ENCODE peak calls at places on chromosomes 13 and 19, in five cellular contexts. N is brain pericyte; W is CD8-positive, alpha-beta T cell; M is PC-9; I is nephron progenitor cell. C is an unnamed sample.
A peak's percentile ranks its signal among the peaks of the same experiment; 100 is the strongest.

GRCh38 chr19:42121666-42122069 is 10.6 kb downstream of the POU2F2 start:
- DNase-seq in N (no peak), W (peak; percentile 24), M (peak; percentile 34), I (no peak), C (no peak)

GRCh38 chr13:50942630-50943311 is 33.2 kb downstream of the RNASEH2B start:
- DNase-seq in N (no peak), W (no peak), M (no peak), I (no peak), C (no peak)

GRCh38 chr13:42545842-42546241 is 28.1 kb upstream of the TNFSF11 start:
- DNase-seq in N (no peak), W (no peak), M (no peak), I (no peak), C (no peak)

GRCh38 chr19:10612515-10613119 is 12.7 kb upstream of the SLC44A2 start:
- DNase-seq in N (no peak), W (no peak), M (peak; percentile 64), I (no peak), C (no peak)

GRCh38 chr19:46975918-46976782 is 43.5 kb upstream of the NPAS1 start:
- DNase-seq in N (no peak), W (no peak), M (peak; percentile 79), I (peak; percentile 44), C (no peak)

GRCh38 chr13:57224414-57224813 is 57.4 kb downstream of the PRR20E start:
- DNase-seq in N (no peak), W (no peak), M (no peak), I (no peak), C (no peak)

GRCh38 chr13:60043262-60043661 is 120.5 kb downstream of the DIAPH3 start:
- DNase-seq in N (no peak), W (no peak), M (no peak), I (no peak), C (no peak)

GRCh38 chr13:110305949-110306339 is 1.0 kb downstream of the COL4A1 start:
- DNase-seq in N (no peak), W (no peak), M (no peak), I (no peak), C (no peak)

GRCh38 chr13:106440846-106441245 is 94.6 kb downstream of the EFNB2 start:
- DNase-seq in N (no peak), W (no peak), M (no peak), I (no peak), C (no peak)

GRCh38 chr13:75693227-75693626 is 57.1 kb downstream of the LMO7 start:
- DNase-seq in N (no peak), W (no peak), M (no peak), I (no peak), C (no peak)

GRCh38 chr19:49557641-49558325 is 22.6 kb downstream of the NOSIP start:
- DNase-seq in N (no peak), W (no peak), M (no peak), I (no peak), C (no peak)

GRCh38 chr13:24161980-24162517 is 1.5 kb downstream of the SPATA13 start:
- DNase-seq in N (no peak), W (no peak), M (peak; percentile 44), I (no peak), C (no peak)

GRCh38 chr13:44300895-44301638 is 72.6 kb upstream of the SERP2 start:
- DNase-seq in N (no peak), W (no peak), M (peak; percentile 56), I (no peak), C (no peak)

GRCh38 chr13:39451860-39452301 is 151.1 kb downstream of the LHFPL6 start:
- DNase-seq in N (peak; percentile 81), W (no peak), M (no peak), I (no peak), C (peak; percentile 89)

GRCh38 chr13:42593719-42594012 is 19.7 kb downstream of the TNFSF11 start:
- DNase-seq in N (no peak), W (no peak), M (no peak), I (no peak), C (no peak)

GRCh38 chr19:32924200-32924599 is 47.6 kb downstream of the CEP89 start:
- DNase-seq in N (no peak), W (no peak), M (no peak), I (no peak), C (no peak)

C was measured in smooth muscle cell of the brain vasculature.